ENCODE peak calls at places on chromosomes 2 and 18, in six cellular contexts. One of them, this sample, is unnamed. For H3K27me3, the result is how much of the 10 kb centered on the place peaks cover.

GRCh38 chr18:5461056-5461455 is 82.7 kb downstream of the EPB41L3 start:
- DNase-seq in tibial nerve: no peak
- DNase-seq in effector memory CD4-positive, alpha-beta T cell: no peak
- DNase-seq in MM.1S: no peak
- DNase-seq in neuronal stem cell: no peak
- DNase-seq in WERI-Rb-1: no peak
- DNase-seq in this sample: no peak

GRCh38 chr18:11411021-11411420 is 198.4 kb upstream of the SLC35G4 start:
- DNase-seq in tibial nerve: no peak
- DNase-seq in effector memory CD4-positive, alpha-beta T cell: no peak
- DNase-seq in MM.1S: no peak
- DNase-seq in neuronal stem cell: no peak
- DNase-seq in WERI-Rb-1: no peak
- DNase-seq in this sample: no peak

GRCh38 chr2:159968282-159968900 is 94.0 kb downstream of the PLA2R1 start:
- DNase-seq in tibial nerve: peak
- DNase-seq in effector memory CD4-positive, alpha-beta T cell: no peak
- DNase-seq in MM.1S: peak
- DNase-seq in neuronal stem cell: peak
- DNase-seq in WERI-Rb-1: peak
- DNase-seq in this sample: peak

GRCh38 chr2:109128466-109129355 is at the start of gene SH3RF3:
- DNase-seq in tibial nerve: peak
- DNase-seq in effector memory CD4-positive, alpha-beta T cell: no peak
- DNase-seq in MM.1S: peak
- DNase-seq in neuronal stem cell: peak
- DNase-seq in WERI-Rb-1: peak
- DNase-seq in this sample: peak

GRCh38 chr2:131152065-131152464 is 46.9 kb downstream of the PLEKHB2 start:
- DNase-seq in tibial nerve: no peak
- DNase-seq in effector memory CD4-positive, alpha-beta T cell: no peak
- DNase-seq in MM.1S: no peak
- DNase-seq in neuronal stem cell: no peak
- DNase-seq in WERI-Rb-1: no peak
- DNase-seq in this sample: no peak

GRCh38 chr18:75304678-75305557 is 94.3 kb downstream of the TSHZ1 start:
- DNase-seq in tibial nerve: no peak
- DNase-seq in effector memory CD4-positive, alpha-beta T cell: no peak
- DNase-seq in MM.1S: no peak
- DNase-seq in neuronal stem cell: no peak
- DNase-seq in WERI-Rb-1: no peak
- DNase-seq in this sample: no peak

GRCh38 chr2:219522111-219523030 is 8.1 kb downstream of the ASIC4 start:
- DNase-seq in tibial nerve: no peak
- DNase-seq in effector memory CD4-positive, alpha-beta T cell: no peak
- DNase-seq in MM.1S: no peak
- DNase-seq in neuronal stem cell: no peak
- DNase-seq in WERI-Rb-1: peak
- DNase-seq in this sample: peak

GRCh38 chr2:26692814-26693286 is 328 bp downstream of the KCNK3 start:
- DNase-seq in tibial nerve: no peak
- DNase-seq in effector memory CD4-positive, alpha-beta T cell: no peak
- DNase-seq in MM.1S: no peak
- DNase-seq in neuronal stem cell: no peak
- DNase-seq in WERI-Rb-1: peak
- DNase-seq in this sample: no peak

GRCh38 chr2:237968048-237968862 is 1.4 kb downstream of the UBE2F start:
- DNase-seq in tibial nerve: peak
- DNase-seq in effector memory CD4-positive, alpha-beta T cell: no peak
- DNase-seq in MM.1S: peak
- DNase-seq in neuronal stem cell: no peak
- DNase-seq in WERI-Rb-1: no peak
- DNase-seq in this sample: no peak

GRCh38 chr2:191411472-191411871 is 166.3 kb downstream of the MYO1B start:
- DNase-seq in tibial nerve: no peak
- DNase-seq in effector memory CD4-positive, alpha-beta T cell: no peak
- DNase-seq in MM.1S: no peak
- DNase-seq in neuronal stem cell: no peak
- DNase-seq in WERI-Rb-1: no peak
- DNase-seq in this sample: no peak

GRCh38 chr2:16425462-16426336 is 239.9 kb downstream of the CYRIA start:
- DNase-seq in tibial nerve: no peak
- DNase-seq in effector memory CD4-positive, alpha-beta T cell: no peak
- DNase-seq in MM.1S: no peak
- DNase-seq in neuronal stem cell: no peak
- DNase-seq in WERI-Rb-1: no peak
- DNase-seq in this sample: peak

GRCh38 chr18:28177828-28178635 is 1.1 kb upstream of the CDH2 start:
- DNase-seq in tibial nerve: no peak
- DNase-seq in effector memory CD4-positive, alpha-beta T cell: no peak
- DNase-seq in MM.1S: peak
- DNase-seq in neuronal stem cell: peak
- DNase-seq in WERI-Rb-1: peak
- DNase-seq in this sample: peak

GRCh38 chr2:201675454-201675853 is 23.0 kb downstream of the MPP4 start:
- DNase-seq in tibial nerve: no peak
- DNase-seq in effector memory CD4-positive, alpha-beta T cell: no peak
- DNase-seq in MM.1S: no peak
- DNase-seq in neuronal stem cell: no peak
- DNase-seq in WERI-Rb-1: no peak
- DNase-seq in this sample: no peak

DNA sequence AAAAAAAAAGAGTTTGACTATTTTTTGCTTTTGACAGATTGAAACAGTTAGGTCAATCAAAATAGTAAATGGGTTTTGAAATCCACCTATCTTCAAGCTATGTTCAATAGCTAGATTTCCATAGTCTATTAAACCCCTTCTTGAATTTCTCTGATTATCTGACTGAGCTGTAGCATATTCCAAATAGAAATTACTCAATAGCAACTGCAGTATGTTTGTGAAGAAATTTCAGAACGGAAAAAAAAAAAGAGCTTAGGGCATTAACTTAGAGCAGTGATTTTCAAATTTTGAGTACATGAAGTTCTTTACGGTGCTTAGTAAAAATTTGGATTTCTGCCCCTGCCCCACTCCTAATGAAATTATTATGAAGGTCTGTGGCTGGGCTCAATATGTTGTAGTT is 432.3 kb downstream of the LRP1B start:
- DNase-seq in tibial nerve: no peak
- DNase-seq in effector memory CD4-positive, alpha-beta T cell: no peak
- DNase-seq in MM.1S: no peak
- DNase-seq in neuronal stem cell: no peak
- DNase-seq in WERI-Rb-1: no peak
- DNase-seq in this sample: no peak
- H3K27me3 ChIP-seq in tibial nerve: under half
- H3K27me3 ChIP-seq in effector memory CD4-positive, alpha-beta T cell: under half
- H3K27me3 ChIP-seq in MM.1S: under half
- H3K27me3 ChIP-seq in neuronal stem cell: under half
- H3K27me3 ChIP-seq in WERI-Rb-1: under half
- H3K27me3 ChIP-seq in this sample: under half

GRCh38 chr18:3720818-3721545 is 271.0 kb downstream of the TGIF1 start:
- DNase-seq in tibial nerve: no peak
- DNase-seq in effector memory CD4-positive, alpha-beta T cell: no peak
- DNase-seq in MM.1S: no peak
- DNase-seq in neuronal stem cell: no peak
- DNase-seq in WERI-Rb-1: peak
- DNase-seq in this sample: no peak

GRCh38 chr18:3715223-3716080 is 265.5 kb downstream of the TGIF1 start:
- DNase-seq in tibial nerve: no peak
- DNase-seq in effector memory CD4-positive, alpha-beta T cell: no peak
- DNase-seq in MM.1S: peak
- DNase-seq in neuronal stem cell: no peak
- DNase-seq in WERI-Rb-1: no peak
- DNase-seq in this sample: no peak

GRCh38 chr18:3716116-3716660 is 266.2 kb downstream of the TGIF1 start:
- DNase-seq in tibial nerve: no peak
- DNase-seq in effector memory CD4-positive, alpha-beta T cell: no peak
- DNase-seq in MM.1S: no peak
- DNase-seq in neuronal stem cell: no peak
- DNase-seq in WERI-Rb-1: no peak
- DNase-seq in this sample: no peak

GRCh38 chr18:3713708-3714107 is 263.7 kb downstream of the TGIF1 start:
- DNase-seq in tibial nerve: no peak
- DNase-seq in effector memory CD4-positive, alpha-beta T cell: no peak
- DNase-seq in MM.1S: no peak
- DNase-seq in neuronal stem cell: no peak
- DNase-seq in WERI-Rb-1: no peak
- DNase-seq in this sample: no peak

DNA sequence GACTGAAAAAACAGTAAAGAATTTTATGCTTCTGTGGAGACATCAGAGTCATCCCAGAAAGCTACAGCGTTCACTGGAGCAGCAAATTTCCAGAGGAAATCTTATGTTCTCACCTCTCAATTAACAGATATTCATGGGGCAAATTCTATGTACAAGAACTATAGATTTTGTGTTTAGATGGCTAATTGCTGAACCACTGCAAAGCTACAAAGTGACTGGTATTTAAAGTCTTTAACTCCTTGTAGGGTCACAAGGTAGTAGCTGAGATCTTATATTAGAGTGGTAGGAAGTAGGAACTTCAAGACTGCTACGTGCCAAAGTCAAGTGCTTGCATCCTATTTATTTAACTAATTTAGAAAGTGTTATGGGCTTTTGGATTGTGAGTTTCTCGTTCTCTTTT is 267.7 kb downstream of the TGIF1 start:
- DNase-seq in tibial nerve: no peak
- DNase-seq in effector memory CD4-positive, alpha-beta T cell: no peak
- DNase-seq in MM.1S: no peak
- DNase-seq in neuronal stem cell: no peak
- DNase-seq in WERI-Rb-1: no peak
- DNase-seq in this sample: no peak
- H3K27me3 ChIP-seq in tibial nerve: under half
- H3K27me3 ChIP-seq in effector memory CD4-positive, alpha-beta T cell: under half
- H3K27me3 ChIP-seq in MM.1S: under half
- H3K27me3 ChIP-seq in neuronal stem cell: under half
- H3K27me3 ChIP-seq in WERI-Rb-1: under half
- H3K27me3 ChIP-seq in this sample: under half

GRCh38 chr2:65277791-65278449 is 50.3 kb downstream of the ACTR2 start:
- DNase-seq in tibial nerve: no peak
- DNase-seq in effector memory CD4-positive, alpha-beta T cell: no peak
- DNase-seq in MM.1S: no peak
- DNase-seq in neuronal stem cell: no peak
- DNase-seq in WERI-Rb-1: no peak
- DNase-seq in this sample: no peak

GRCh38 chr2:65277118-65277517 is 49.5 kb downstream of the ACTR2 start:
- DNase-seq in tibial nerve: no peak
- DNase-seq in effector memory CD4-positive, alpha-beta T cell: no peak
- DNase-seq in MM.1S: no peak
- DNase-seq in neuronal stem cell: no peak
- DNase-seq in WERI-Rb-1: no peak
- DNase-seq in this sample: no peak

GRCh38 chr2:65281626-65282351 is 54.2 kb downstream of the ACTR2 start:
- DNase-seq in tibial nerve: peak
- DNase-seq in effector memory CD4-positive, alpha-beta T cell: no peak
- DNase-seq in MM.1S: no peak
- DNase-seq in neuronal stem cell: no peak
- DNase-seq in WERI-Rb-1: no peak
- DNase-seq in this sample: no peak

GRCh38 chr2:65278450-65279030 is 50.9 kb downstream of the ACTR2 start:
- DNase-seq in tibial nerve: no peak
- DNase-seq in effector memory CD4-positive, alpha-beta T cell: no peak
- DNase-seq in MM.1S: no peak
- DNase-seq in neuronal stem cell: no peak
- DNase-seq in WERI-Rb-1: no peak
- DNase-seq in this sample: peak

DNA sequence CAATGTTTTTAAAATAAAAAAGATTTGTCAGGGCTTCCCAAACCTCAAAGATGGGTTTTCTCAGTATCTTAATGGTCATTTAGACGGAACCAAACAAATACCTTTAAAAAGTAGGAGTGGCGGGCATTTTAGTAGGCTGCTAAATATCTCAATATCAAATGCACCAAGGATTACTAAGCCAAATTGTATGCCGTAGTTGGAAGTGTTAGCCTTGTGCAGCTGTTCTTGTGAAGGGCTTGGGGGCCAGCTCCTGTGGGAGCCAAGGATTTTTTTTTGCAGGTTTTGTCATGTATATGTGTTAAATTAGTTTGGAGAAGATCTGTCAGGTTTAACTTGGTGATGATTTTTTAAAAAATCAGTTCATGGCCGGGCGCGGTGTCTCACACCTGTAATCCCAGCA is 52.1 kb downstream of the ACTR2 start:
- DNase-seq in tibial nerve: no peak
- DNase-seq in effector memory CD4-positive, alpha-beta T cell: no peak
- DNase-seq in MM.1S: no peak
- DNase-seq in neuronal stem cell: no peak
- DNase-seq in WERI-Rb-1: no peak
- DNase-seq in this sample: no peak
- H3K27me3 ChIP-seq in tibial nerve: under half
- H3K27me3 ChIP-seq in effector memory CD4-positive, alpha-beta T cell: under half
- H3K27me3 ChIP-seq in MM.1S: under half
- H3K27me3 ChIP-seq in neuronal stem cell: under half
- H3K27me3 ChIP-seq in WERI-Rb-1: under half
- H3K27me3 ChIP-seq in this sample: under half

GRCh38 chr2:143505542-143505941 is 376.3 kb downstream of the ARHGAP15 start:
- DNase-seq in tibial nerve: no peak
- DNase-seq in effector memory CD4-positive, alpha-beta T cell: no peak
- DNase-seq in MM.1S: no peak
- DNase-seq in neuronal stem cell: no peak
- DNase-seq in WERI-Rb-1: no peak
- DNase-seq in this sample: no peak
- H3K27me3 ChIP-seq in tibial nerve: under half
- H3K27me3 ChIP-seq in effector memory CD4-positive, alpha-beta T cell: under half
- H3K27me3 ChIP-seq in MM.1S: under half
- H3K27me3 ChIP-seq in neuronal stem cell: under half
- H3K27me3 ChIP-seq in WERI-Rb-1: under half
- H3K27me3 ChIP-seq in this sample: under half

DNA sequence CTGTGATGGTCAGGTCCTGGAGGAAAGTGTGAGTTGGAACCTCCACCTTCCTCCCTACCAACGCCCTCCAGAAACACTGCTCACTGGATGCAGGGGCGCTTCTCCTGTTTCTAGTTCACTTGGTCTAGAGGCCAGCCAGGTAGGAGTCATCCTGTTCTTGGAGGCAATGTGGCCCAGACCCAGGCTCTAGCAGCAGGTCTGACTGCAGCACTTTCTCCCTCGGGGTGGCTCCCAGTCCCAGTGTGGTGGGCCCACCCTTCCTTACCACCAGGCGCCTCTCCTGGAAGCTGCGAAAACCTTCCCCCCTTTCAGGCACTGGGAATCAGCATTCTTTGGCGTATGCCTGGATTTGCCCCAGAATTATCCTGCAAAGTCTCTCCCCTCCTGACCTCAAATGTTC is 292.8 kb downstream of the SOX11 start:
- DNase-seq in tibial nerve: no peak
- DNase-seq in effector memory CD4-positive, alpha-beta T cell: no peak
- DNase-seq in MM.1S: no peak
- DNase-seq in neuronal stem cell: no peak
- DNase-seq in WERI-Rb-1: no peak
- DNase-seq in this sample: no peak
- H3K27me3 ChIP-seq in tibial nerve: under half
- H3K27me3 ChIP-seq in effector memory CD4-positive, alpha-beta T cell: under half
- H3K27me3 ChIP-seq in MM.1S: under half
- H3K27me3 ChIP-seq in neuronal stem cell: under half
- H3K27me3 ChIP-seq in WERI-Rb-1: under half
- H3K27me3 ChIP-seq in this sample: under half